ENCODE peak calls at places on chromosomes 1 and 21, in nine cellular contexts. One of them, this sample, is unnamed.

GRCh38 chr1:45545019-45545493 is 5.6 kb upstream of the AKR1A1 start:
- DNase-seq in activated T-helper 1 cell treated with anti-CD3 and anti-CD28 coated beads, Interleukin-12 subunit alpha, Interleukin-12 subunit beta, Interleukin-2, Interleukin-4 antibody, amounts not matched to agents 30 ng/mL and 10 ng/mL and 1 ng/mL, durations not matched to agents 14 hours and 24 hours and 36 hours: no peak
- DNase-seq in GM12891: no peak
- DNase-seq in HuH-7.5: no peak
- DNase-seq in fibroblast of the aortic adventitia: no peak
- DNase-seq in A172: no peak
- DNase-seq in cardiac fibroblast: no peak
- DNase-seq in NCI-H2081: no peak
- DNase-seq in GOT3: no peak
- DNase-seq in this sample: no peak

GRCh38 chr1:69569281-69569970 is 1.7 kb downstream of the LRRC7 start:
- DNase-seq in HuH-7.5: no peak
- DNase-seq in GOT3: no peak
- DNase-seq in A172: no peak
- DNase-seq in fibroblast of the aortic adventitia: no peak
- DNase-seq in activated T-helper 1 cell treated with anti-CD3 and anti-CD28 coated beads, Interleukin-12 subunit alpha, Interleukin-12 subunit beta, Interleukin-2, Interleukin-4 antibody, amounts not matched to agents 30 ng/mL and 10 ng/mL and 1 ng/mL, durations not matched to agents 14 hours and 24 hours and 36 hours: no peak
- DNase-seq in cardiac fibroblast: no peak
- DNase-seq in GM12891: no peak
- DNase-seq in NCI-H2081: no peak
- DNase-seq in this sample: peak; percentile 16

GRCh38 chr1:185821612-185822385 is 87.6 kb downstream of the HMCN1 start:
- DNase-seq in NCI-H2081: no peak
- DNase-seq in activated T-helper 1 cell treated with anti-CD3 and anti-CD28 coated beads, Interleukin-12 subunit alpha, Interleukin-12 subunit beta, Interleukin-2, Interleukin-4 antibody, amounts not matched to agents 30 ng/mL and 10 ng/mL and 1 ng/mL, durations not matched to agents 14 hours and 24 hours and 36 hours: no peak
- DNase-seq in cardiac fibroblast: no peak
- DNase-seq in fibroblast of the aortic adventitia: no peak
- DNase-seq in A172: peak; percentile 14
- DNase-seq in GM12891: no peak
- DNase-seq in GOT3: no peak
- DNase-seq in HuH-7.5: no peak
- DNase-seq in this sample: no peak

GRCh38 chr1:42847111-42847580 is 733 bp downstream of the ZNF691 start:
- DNase-seq in HuH-7.5: no peak
- DNase-seq in activated T-helper 1 cell treated with anti-CD3 and anti-CD28 coated beads, Interleukin-12 subunit alpha, Interleukin-12 subunit beta, Interleukin-2, Interleukin-4 antibody, amounts not matched to agents 30 ng/mL and 10 ng/mL and 1 ng/mL, durations not matched to agents 14 hours and 24 hours and 36 hours: no peak
- DNase-seq in NCI-H2081: no peak
- DNase-seq in GOT3: no peak
- DNase-seq in fibroblast of the aortic adventitia: no peak
- DNase-seq in A172: no peak
- DNase-seq in GM12891: no peak
- DNase-seq in cardiac fibroblast: no peak
- DNase-seq in this sample: no peak

GRCh38 chr1:246724725-246725095 is 501 bp downstream of the SCCPDH start:
- DNase-seq in fibroblast of the aortic adventitia: peak; percentile 49
- DNase-seq in A172: peak; percentile 44
- DNase-seq in GOT3: no peak
- DNase-seq in HuH-7.5: peak; percentile 46
- DNase-seq in activated T-helper 1 cell treated with anti-CD3 and anti-CD28 coated beads, Interleukin-12 subunit alpha, Interleukin-12 subunit beta, Interleukin-2, Interleukin-4 antibody, amounts not matched to agents 30 ng/mL and 10 ng/mL and 1 ng/mL, durations not matched to agents 14 hours and 24 hours and 36 hours: no peak
- DNase-seq in NCI-H2081: peak; percentile 79
- DNase-seq in cardiac fibroblast: peak; percentile 45
- DNase-seq in GM12891: peak; percentile 27
- DNase-seq in this sample: no peak

GRCh38 chr21:45460011-45460565 is 55.1 kb downstream of the COL18A1 start:
- DNase-seq in NCI-H2081: no peak
- DNase-seq in HuH-7.5: no peak
- DNase-seq in activated T-helper 1 cell treated with anti-CD3 and anti-CD28 coated beads, Interleukin-12 subunit alpha, Interleukin-12 subunit beta, Interleukin-2, Interleukin-4 antibody, amounts not matched to agents 30 ng/mL and 10 ng/mL and 1 ng/mL, durations not matched to agents 14 hours and 24 hours and 36 hours: no peak
- DNase-seq in fibroblast of the aortic adventitia: no peak
- DNase-seq in cardiac fibroblast: no peak
- DNase-seq in A172: peak; percentile 11
- DNase-seq in GM12891: no peak
- DNase-seq in GOT3: no peak
- DNase-seq in this sample: no peak

GRCh38 chr1:220067246-220068204 is 21.2 kb upstream of the EPRS1 start:
- DNase-seq in fibroblast of the aortic adventitia: peak; percentile 14
- DNase-seq in activated T-helper 1 cell treated with anti-CD3 and anti-CD28 coated beads, Interleukin-12 subunit alpha, Interleukin-12 subunit beta, Interleukin-2, Interleukin-4 antibody, amounts not matched to agents 30 ng/mL and 10 ng/mL and 1 ng/mL, durations not matched to agents 14 hours and 24 hours and 36 hours: no peak
- DNase-seq in GM12891: no peak
- DNase-seq in cardiac fibroblast: no peak
- DNase-seq in HuH-7.5: no peak
- DNase-seq in GOT3: no peak
- DNase-seq in A172: no peak
- DNase-seq in NCI-H2081: no peak
- DNase-seq in this sample: no peak

GRCh38 chr1:234710936-234711335 is 101.0 kb upstream of the IRF2BP2 start:
- DNase-seq in GOT3: no peak
- DNase-seq in cardiac fibroblast: no peak
- DNase-seq in NCI-H2081: no peak
- DNase-seq in A172: no peak
- DNase-seq in fibroblast of the aortic adventitia: no peak
- DNase-seq in GM12891: no peak
- DNase-seq in HuH-7.5: no peak
- DNase-seq in activated T-helper 1 cell treated with anti-CD3 and anti-CD28 coated beads, Interleukin-12 subunit alpha, Interleukin-12 subunit beta, Interleukin-2, Interleukin-4 antibody, amounts not matched to agents 30 ng/mL and 10 ng/mL and 1 ng/mL, durations not matched to agents 14 hours and 24 hours and 36 hours: no peak
- DNase-seq in this sample: no peak

GRCh38 chr1:109186704-109187071 is 27.0 kb upstream of the SARS1 start:
- DNase-seq in A172: no peak
- DNase-seq in fibroblast of the aortic adventitia: peak; percentile 37
- DNase-seq in NCI-H2081: no peak
- DNase-seq in GM12891: no peak
- DNase-seq in activated T-helper 1 cell treated with anti-CD3 and anti-CD28 coated beads, Interleukin-12 subunit alpha, Interleukin-12 subunit beta, Interleukin-2, Interleukin-4 antibody, amounts not matched to agents 30 ng/mL and 10 ng/mL and 1 ng/mL, durations not matched to agents 14 hours and 24 hours and 36 hours: no peak
- DNase-seq in GOT3: no peak
- DNase-seq in cardiac fibroblast: no peak
- DNase-seq in HuH-7.5: no peak
- DNase-seq in this sample: peak; percentile 35

GRCh38 chr1:23421752-23422312 is 2.7 kb downstream of the TCEA3 start:
- DNase-seq in GM12891: no peak
- DNase-seq in cardiac fibroblast: peak; percentile 68
- DNase-seq in activated T-helper 1 cell treated with anti-CD3 and anti-CD28 coated beads, Interleukin-12 subunit alpha, Interleukin-12 subunit beta, Interleukin-2, Interleukin-4 antibody, amounts not matched to agents 30 ng/mL and 10 ng/mL and 1 ng/mL, durations not matched to agents 14 hours and 24 hours and 36 hours: no peak
- DNase-seq in fibroblast of the aortic adventitia: peak; percentile 85
- DNase-seq in GOT3: no peak
- DNase-seq in HuH-7.5: no peak
- DNase-seq in NCI-H2081: no peak
- DNase-seq in A172: no peak
- DNase-seq in this sample: no peak

GRCh38 chr1:82086739-82087138 is 286.0 kb downstream of the ADGRL2 start:
- DNase-seq in GM12891: no peak
- DNase-seq in activated T-helper 1 cell treated with anti-CD3 and anti-CD28 coated beads, Interleukin-12 subunit alpha, Interleukin-12 subunit beta, Interleukin-2, Interleukin-4 antibody, amounts not matched to agents 30 ng/mL and 10 ng/mL and 1 ng/mL, durations not matched to agents 14 hours and 24 hours and 36 hours: no peak
- DNase-seq in HuH-7.5: no peak
- DNase-seq in A172: peak; percentile 40
- DNase-seq in cardiac fibroblast: no peak
- DNase-seq in NCI-H2081: no peak
- DNase-seq in fibroblast of the aortic adventitia: no peak
- DNase-seq in GOT3: no peak
- DNase-seq in this sample: no peak

GRCh38 chr1:212587304-212588136 is 21.0 kb upstream of the ATF3 start:
- DNase-seq in fibroblast of the aortic adventitia: peak; percentile 63
- DNase-seq in activated T-helper 1 cell treated with anti-CD3 and anti-CD28 coated beads, Interleukin-12 subunit alpha, Interleukin-12 subunit beta, Interleukin-2, Interleukin-4 antibody, amounts not matched to agents 30 ng/mL and 10 ng/mL and 1 ng/mL, durations not matched to agents 14 hours and 24 hours and 36 hours: no peak
- DNase-seq in NCI-H2081: no peak
- DNase-seq in GOT3: no peak
- DNase-seq in cardiac fibroblast: peak; percentile 73
- DNase-seq in A172: no peak
- DNase-seq in GM12891: no peak
- DNase-seq in HuH-7.5: no peak
- DNase-seq in this sample: no peak